ENCODE peak calls at places on chromosomes 16 and 17, in six cellular contexts. K, S, P, F, X and A are unnamed samples.

GRCh38 chr16:67017810-67018488 is 11.0 kb upstream of the CBFB start:
- DNase-seq in F (peak; percentile 44), S (peak; percentile 96), X (peak; percentile 90), P (peak; percentile 96), K (peak; percentile 96), A (peak; percentile 61)

GRCh38 chr16:83842755-83843507 is 35.2 kb downstream of the HSBP1 start:
- DNase-seq in K (no peak), X (no peak), S (no peak), F (no peak), P (no peak), A (no peak)

GRCh38 chr17:47776330-47777197 is 43.5 kb downstream of the TBX21 start:
- DNase-seq in S (peak; percentile 37), F (no peak), K (peak; percentile 42), X (peak; percentile 58), P (peak; percentile 27), A (no peak)

GRCh38 chr16:1614226-1615102 is 2.3 kb downstream of the CRAMP1 start:
- DNase-seq in F (peak; percentile 56), P (no peak), S (no peak), X (peak; percentile 57), K (peak; percentile 48), A (no peak)

GRCh38 chr17:32479074-32479617 is 7.6 kb upstream of the CDK5R1 start:
- DNase-seq in K (no peak), F (no peak), S (no peak), P (no peak), X (no peak), A (no peak)

GRCh38 chr17:81935709-81936084 is 1.4 kb downstream of the PYCR1 start:
- DNase-seq in F (no peak), K (no peak), P (no peak), X (no peak), S (no peak), A (no peak)

GRCh38 chr16:88936008-88936912 is 40.7 kb downstream of the CBFA2T3 start:
- DNase-seq in F (peak; percentile 72), X (no peak), S (no peak), P (no peak), K (no peak), A (no peak)

GRCh38 chr16:59330030-59330670 is 596.0 kb upstream of the GOT2 start:
- DNase-seq in K (no peak), S (no peak), X (no peak), F (no peak), P (no peak), A (no peak)

GRCh38 chr17:62073993-62074392 is 8.9 kb upstream of the MED13 start:
- DNase-seq in X (no peak), K (no peak), F (no peak), P (no peak), S (no peak), A (no peak)

GRCh38 chr17:78185981-78186688 is 717 bp downstream of the TK1 start:
- DNase-seq in K (peak; percentile 40), F (no peak), S (no peak), X (no peak), P (no peak), A (no peak)

GRCh38 chr17:73133911-73134649 is 30.7 kb upstream of the SSTR2 start:
- DNase-seq in K (no peak), F (no peak), S (no peak), X (no peak), P (no peak), A (no peak)

GRCh38 chr17:17377568-17377967 is 74.4 kb downstream of the NT5M start:
- DNase-seq in X (no peak), F (peak; percentile 13), P (no peak), S (no peak), K (no peak), A (no peak)

GRCh38 chr16:22397459-22397858 is 23.0 kb upstream of the CDR2 start:
- DNase-seq in F (no peak), K (no peak), X (no peak), P (peak; percentile 59), S (no peak), A (no peak)

GRCh38 chr17:35082073-35082657 is 18.7 kb upstream of the RFFL start:
- DNase-seq in X (peak; percentile 79), S (peak; percentile 22), K (peak; percentile 81), F (no peak), P (peak; percentile 73), A (peak; percentile 64)

GRCh38 chr16:53509906-53510703 is 7.1 kb upstream of the AKTIP start:
- DNase-seq in X (peak; percentile 65), S (no peak), F (peak; percentile 75), K (peak; percentile 58), P (peak; percentile 38), A (peak; percentile 32)

GRCh38 chr16:8173111-8173644 is 417.1 kb downstream of the TMEM114 start:
- DNase-seq in F (peak; percentile 62), K (peak; percentile 59), X (peak; percentile 25), P (peak; percentile 32), S (peak; percentile 74), A (no peak)